ENCODE peak calls at places on chromosomes 12 and 14, in eight cellular contexts. K is renal cortical epithelial cell; Q is stimulated activated CD8-positive, alpha-beta memory T cell treated with anti-CD3 and anti-CD28 coated beads, Interleukin-7, amount 100 ng/mL, for 4 hours; C is SK-MEL-5; D is stomach; I is left ventricle myocardium inferior; B is stimulated activated CD4-positive, alpha-beta T cell treated with anti-CD3 and anti-CD28 coated beads, TNF-alpha, amount 100 ng/mL, for 24 hours; F is endothelial cell. U is an unnamed sample.

GRCh38 chr14:105880616-105881015 is 354.2 kb downstream of the TMEM121 start:
- DNase-seq in K (no peak), Q (no peak), C (no peak), D (peak), I (no peak), B (no peak), F (no peak), U (peak)

GRCh38 chr12:2163172-2163927 is 110.6 kb downstream of the CACNA1C start:
- DNase-seq in K (no peak), Q (no peak), C (no peak), D (peak), I (peak), B (no peak), F (no peak), U (peak)

GRCh38 chr14:105760691-105761344 is 234.4 kb downstream of the TMEM121 start:
- DNase-seq in K (no peak), Q (no peak), C (no peak), D (peak), I (no peak), B (no peak), F (no peak), U (peak)

GRCh38 chr14:95200404-95200803 is 43.1 kb upstream of the DICER1 start:
- DNase-seq in K (no peak), Q (no peak), C (no peak), D (no peak), I (no peak), B (no peak), F (no peak), U (peak)

GRCh38 chr12:61781021-61781581 is 479.1 kb upstream of the USP15 start:
- DNase-seq in K (no peak), Q (no peak), C (no peak), D (no peak), I (no peak), B (no peak), F (no peak), U (no peak)

GRCh38 chr14:95290769-95291440 is 28.8 kb downstream of the CLMN start:
- DNase-seq in K (peak), Q (no peak), C (no peak), D (peak), I (peak), B (no peak), F (no peak), U (peak)

GRCh38 chr12:53735556-53735955 is 8.3 kb upstream of the CALCOCO1 start:
- DNase-seq in K (no peak), Q (no peak), C (no peak), D (peak), I (peak), B (no peak), F (no peak), U (no peak)

GRCh38 chr14:49975286-49975685 is 82.4 kb downstream of the ARF6 start:
- DNase-seq in K (peak), Q (no peak), C (no peak), D (no peak), I (no peak), B (no peak), F (no peak), U (no peak)